ENCODE peak calls at places on chromosomes 6 and 20, in nine cellular contexts. U, V, N, C, D, O, L, T and Z are unnamed samples.

GRCh38 chr6:87968435-87969278 is 79.0 kb upstream of the SPACA1 start:
- DNase-seq in N (no peak), D (peak), U (peak), T (peak), L (peak), C (no peak), V (peak), O (peak), Z (peak)

GRCh38 chr6:151437401-151437800 is 14.5 kb downstream of the RMND1 start:
- DNase-seq in N (no peak), L (no peak), V (no peak), U (peak), T (no peak), C (no peak), O (no peak), D (no peak), Z (no peak)

GRCh38 chr20:32188376-32189122 is 19.0 kb downstream of the PLAGL2 start:
- DNase-seq in V (no peak), C (no peak), T (no peak), U (no peak), O (no peak), D (no peak), N (no peak), L (no peak), Z (no peak)

GRCh38 chr20:36604952-36605308 is 649 bp upstream of the RAB5IF start:
- DNase-seq in T (no peak), U (no peak), C (peak), V (peak), N (no peak), L (no peak), O (no peak), D (peak), Z (no peak)

GRCh38 chr6:32840604-32841246 is 2.2 kb upstream of the TAP2 start:
- DNase-seq in T (no peak), D (peak), N (no peak), V (peak), C (no peak), U (no peak), O (no peak), L (no peak), Z (no peak)

GRCh38 chr20:40848530-40848929 is 159.5 kb upstream of the MAFB start:
- DNase-seq in N (no peak), U (no peak), D (no peak), T (no peak), L (no peak), C (no peak), V (no peak), O (no peak), Z (no peak)

GRCh38 chr6:22250486-22250885 is 46.4 kb downstream of the PRL start:
- DNase-seq in T (no peak), C (no peak), D (no peak), V (no peak), O (no peak), L (peak), N (no peak), U (no peak), Z (peak)

GRCh38 chr20:37350655-37351574 is 5.0 kb downstream of the SRC start:
- DNase-seq in V (no peak), U (no peak), L (no peak), C (no peak), N (no peak), O (no peak), T (no peak), D (no peak), Z (no peak)

GRCh38 chr6:28648035-28648877 is 122.6 kb downstream of the GPX5 start:
- DNase-seq in T (peak), U (peak), L (peak), D (peak), N (peak), V (peak), C (no peak), O (peak), Z (peak)